ENCODE peak calls at places on chromosomes 5 and 9, in nine cellular contexts. R is HFF-Myc, Z is MM.1S, E is coronary artery, J is astrocyte of the spinal cord, U is vagina, P is choroid plexus epithelial cell, K is mucosa of descending colon, L is keratinocyte. A is an unnamed sample.

GRCh38 chr9:95459867-95460626 is 56.7 kb downstream of the PTCH1 start:
- DNase-seq in R (peak; percentile 52), Z (no peak), E (no peak), J (peak; percentile 10), U (no peak), P (peak; percentile 29), K (no peak), L (no peak), A (no peak)

GRCh38 chr9:88387733-88388202 is 476 bp upstream of the SPIN1 start:
- DNase-seq in R (peak; percentile 9), Z (no peak), E (peak; percentile 82), J (peak; percentile 64), U (no peak), P (peak; percentile 71), K (peak; percentile 81), L (peak; percentile 55), A (no peak)

GRCh38 chr9:87084407-87084806 is 137.1 kb upstream of the GAS1 start:
- DNase-seq in R (no peak), Z (no peak), E (no peak), J (no peak), U (no peak), P (no peak), K (no peak), L (no peak), A (no peak)

GRCh38 chr5:32413466-32414263 is 30.9 kb downstream of the ZFR start:
- DNase-seq in R (no peak), Z (no peak), E (no peak), J (no peak), U (no peak), P (peak; percentile 7), K (no peak), L (no peak), A (no peak)

GRCh38 chr9:14281136-14281795 is 32.7 kb downstream of the NFIB start:
- DNase-seq in R (no peak), Z (no peak), E (no peak), J (peak; percentile 55), U (no peak), P (peak; percentile 41), K (no peak), L (no peak), A (no peak)

GRCh38 chr5:92560698-92561361 is 1020.2 kb downstream of the NR2F1-AS1 start:
- DNase-seq in R (no peak), Z (no peak), E (no peak), J (peak; percentile 89), U (no peak), P (peak; percentile 87), K (no peak), L (no peak), A (no peak)

GRCh38 chr9:25700430-25700829 is 22.2 kb upstream of the TUSC1 start:
- DNase-seq in R (no peak), Z (no peak), E (no peak), J (no peak), U (no peak), P (no peak), K (no peak), L (no peak), A (no peak)

GRCh38 chr5:176491056-176491646 is 43.0 kb downstream of the FAF2 start:
- DNase-seq in R (no peak), Z (no peak), E (no peak), J (no peak), U (no peak), P (no peak), K (no peak), L (no peak), A (no peak)

GRCh38 chr5:171957591-171958251 is 48.7 kb downstream of the FBXW11 start:
- DNase-seq in R (no peak), Z (no peak), E (no peak), J (no peak), U (no peak), P (no peak), K (no peak), L (no peak), A (no peak)

GRCh38 chr5:55629790-55630189 is 82.3 kb downstream of the SLC38A9 start:
- DNase-seq in R (no peak), Z (no peak), E (no peak), J (no peak), U (no peak), P (peak; percentile 45), K (no peak), L (no peak), A (no peak)

GRCh38 chr5:137264573-137264972 is 234.6 kb downstream of the SPOCK1 start:
- DNase-seq in R (peak; percentile 65), Z (no peak), E (no peak), J (peak; percentile 67), U (no peak), P (no peak), K (no peak), L (no peak), A (no peak)

GRCh38 chr9:130939405-130939941 is 426 bp upstream of the FIBCD1 start:
- DNase-seq in R (no peak), Z (no peak), E (no peak), J (no peak), U (no peak), P (no peak), K (peak; percentile 42), L (no peak), A (no peak)

GRCh38 chr9:36099718-36100117 is 36.8 kb upstream of the GLIPR2 start:
- DNase-seq in R (no peak), Z (no peak), E (no peak), J (no peak), U (no peak), P (no peak), K (no peak), L (no peak), A (no peak)

GRCh38 chr5:115439042-115439441 is 105.5 kb downstream of the FEM1C start:
- DNase-seq in R (no peak), Z (no peak), E (no peak), J (no peak), U (no peak), P (no peak), K (no peak), L (no peak), A (no peak)

GRCh38 chr5:141369994-141370848 is at the start of gene PCDHGB3:
- DNase-seq in R (no peak), Z (peak; percentile 82), E (no peak), J (peak; percentile 68), U (no peak), P (peak; percentile 64), K (peak; percentile 46), L (no peak), A (no peak)
- TF ChIP-seq CTCF in R (peak; percentile 57), Z (peak; percentile 73), E (no peak), J (peak; percentile 57), U (no peak), P (peak; percentile 59), K (no peak), L (peak; percentile 30), A (no peak)

DNA sequence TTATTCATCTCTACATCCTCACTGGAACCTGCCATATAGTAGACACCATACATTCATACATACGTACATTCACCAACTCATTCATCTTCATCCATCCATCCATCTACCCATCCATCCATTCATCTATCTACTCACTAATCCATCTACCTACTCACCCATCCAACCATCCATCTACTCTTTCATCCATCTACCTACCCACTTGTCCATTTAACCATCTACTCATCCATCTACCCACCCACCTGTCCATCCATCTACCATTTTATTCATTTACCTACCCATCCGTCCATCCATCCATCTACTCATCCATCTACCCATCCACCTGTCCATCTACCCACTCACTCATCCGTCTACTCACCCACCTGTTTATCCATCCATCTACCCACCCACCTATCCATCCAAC is 31.9 kb upstream of the LCP2 start:
- DNase-seq in R (no peak), Z (no peak), E (no peak), J (no peak), U (no peak), P (no peak), K (no peak), L (no peak), A (no peak)
- TF ChIP-seq CTCF in R (no peak), Z (no peak), E (no peak), J (no peak), U (no peak), P (no peak), K (no peak), L (no peak), A (no peak)

DNA sequence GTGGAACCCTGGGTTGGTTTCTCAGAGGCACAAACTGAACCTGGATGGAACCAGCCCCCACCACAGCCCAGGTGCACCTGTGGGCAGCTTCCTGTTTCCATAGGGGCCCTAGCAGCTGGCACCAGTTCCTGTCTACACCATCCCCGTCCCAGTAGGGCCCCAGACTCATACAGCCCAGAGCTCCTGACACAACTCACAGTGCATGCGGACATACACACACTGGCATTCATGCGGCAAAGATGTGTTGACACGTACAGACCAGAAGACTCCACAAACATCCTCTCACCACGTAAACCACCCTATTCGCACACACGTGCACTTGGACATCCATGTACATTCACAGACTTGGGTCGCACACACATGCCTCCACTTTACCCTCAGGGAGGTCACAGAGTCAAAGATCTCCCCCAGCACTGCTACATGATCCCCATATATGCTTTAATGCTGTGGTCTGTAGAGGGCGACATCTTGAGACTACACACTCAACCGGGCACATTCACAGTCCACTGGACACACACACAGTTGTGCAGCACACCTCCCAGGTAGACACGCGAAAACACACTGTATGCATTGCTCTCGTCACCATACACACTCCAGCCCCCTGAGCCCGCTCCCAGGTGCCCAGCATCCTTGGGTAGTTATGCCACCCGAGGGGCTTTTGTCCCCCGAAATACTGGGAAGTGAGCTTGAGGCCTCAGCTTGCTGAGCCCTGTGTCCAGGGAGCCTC is 22.4 kb downstream of the CXXC5 start:
- DNase-seq in R (no peak), Z (peak; percentile 96), E (no peak), J (no peak), U (no peak), P (no peak), K (no peak), L (no peak), A (no peak)
- TF ChIP-seq CTCF in R (peak; percentile 29), Z (peak; percentile 52), E (no peak), J (peak; percentile 40), U (no peak), P (peak; percentile 55), K (no peak), L (peak; percentile 39), A (peak; percentile 52)

GRCh38 chr9:77756449-77756848 is 108.3 kb upstream of the GNA14 start:
- DNase-seq in R (no peak), Z (no peak), E (no peak), J (no peak), U (no peak), P (no peak), K (no peak), L (no peak), A (no peak)
- TF ChIP-seq CTCF in R (no peak), Z (peak; percentile 29), E (no peak), J (no peak), U (no peak), P (no peak), K (no peak), L (no peak), A (no peak)